ENCODE peak calls at places on chromosomes 6 and 20, in five cellular contexts. H, P, B, V and K are unnamed samples.

GRCh38 chr20:52749020-52749419 is 223.1 kb upstream of the TSHZ2 start:
- DNase-seq in H (no peak), P (no peak), B (no peak), V (no peak), K (no peak)

GRCh38 chr6:7175463-7175862 is 67.7 kb downstream of the RREB1 start:
- DNase-seq in H (peak), P (no peak), B (no peak), V (no peak), K (no peak)

GRCh38 chr20:50645253-50646068 is 45.9 kb downstream of the RIPOR3 start:
- DNase-seq in H (peak), P (no peak), B (peak), V (peak), K (peak)

GRCh38 chr6:7237653-7238190 is 75.3 kb downstream of the SSR1 start:
- DNase-seq in H (no peak), P (no peak), B (no peak), V (no peak), K (no peak)

GRCh38 chr20:36298795-36299339 is 7.3 kb upstream of the DLGAP4 start:
- DNase-seq in H (no peak), P (no peak), B (no peak), V (no peak), K (peak)

GRCh38 chr6:118719351-118720124 is 68.1 kb upstream of the CEP85L start:
- DNase-seq in H (no peak), P (no peak), B (no peak), V (no peak), K (no peak)

GRCh38 chr6:133701633-133702331 is 187.1 kb upstream of the TCF21 start:
- DNase-seq in H (no peak), P (no peak), B (no peak), V (no peak), K (no peak)

GRCh38 chr6:52335576-52335975 is 26.4 kb upstream of the PAQR8 start:
- DNase-seq in H (no peak), P (peak), B (no peak), V (no peak), K (no peak)

GRCh38 chr6:4665489-4666417 is 110.5 kb upstream of the CDYL start:
- DNase-seq in H (peak), P (no peak), B (no peak), V (no peak), K (no peak)